ENCODE peak calls at places on chromosomes 5 and 9, in five cellular contexts. One of them, this sample, is unnamed.

GRCh38 chr9:127183814-127184582 is 61.6 kb upstream of the ANGPTL2 start:
- DNase-seq in trophoblast cell: no peak
- DNase-seq in CD8-positive, alpha-beta memory T cell: no peak
- DNase-seq in SJSA1: no peak
- DNase-seq in uterus: peak
- DNase-seq in this sample: no peak

GRCh38 chr9:84773023-84773422 is 103.5 kb downstream of the NTRK2 start:
- DNase-seq in SJSA1: peak
- DNase-seq in uterus: no peak
- DNase-seq in CD8-positive, alpha-beta memory T cell: no peak
- DNase-seq in trophoblast cell: peak
- DNase-seq in this sample: no peak

GRCh38 chr5:67432601-67433000 is 236.0 kb upstream of the CD180 start:
- DNase-seq in CD8-positive, alpha-beta memory T cell: no peak
- DNase-seq in trophoblast cell: no peak
- DNase-seq in uterus: no peak
- DNase-seq in SJSA1: no peak
- DNase-seq in this sample: no peak

GRCh38 chr5:1752881-1753280 is 46.8 kb downstream of the MRPL36 start:
- DNase-seq in uterus: no peak
- DNase-seq in trophoblast cell: no peak
- DNase-seq in CD8-positive, alpha-beta memory T cell: no peak
- DNase-seq in SJSA1: no peak
- DNase-seq in this sample: no peak

GRCh38 chr9:121399883-121400607 is 30.0 kb upstream of the STOM start:
- DNase-seq in uterus: no peak
- DNase-seq in CD8-positive, alpha-beta memory T cell: no peak
- DNase-seq in trophoblast cell: peak
- DNase-seq in SJSA1: peak
- DNase-seq in this sample: no peak

GRCh38 chr9:38138276-38138675 is 69.2 kb upstream of the SHB start:
- DNase-seq in trophoblast cell: no peak
- DNase-seq in uterus: no peak
- DNase-seq in CD8-positive, alpha-beta memory T cell: no peak
- DNase-seq in SJSA1: no peak
- DNase-seq in this sample: no peak

GRCh38 chr5:126471875-126472537 is 48.8 kb downstream of the GRAMD2B start:
- DNase-seq in SJSA1: peak
- DNase-seq in trophoblast cell: no peak
- DNase-seq in CD8-positive, alpha-beta memory T cell: no peak
- DNase-seq in uterus: no peak
- DNase-seq in this sample: no peak

GRCh38 chr5:69129413-69129812 is 35.6 kb downstream of the SLC30A5 start:
- DNase-seq in uterus: no peak
- DNase-seq in SJSA1: peak
- DNase-seq in trophoblast cell: peak
- DNase-seq in CD8-positive, alpha-beta memory T cell: no peak
- DNase-seq in this sample: no peak

GRCh38 chr9:134367796-134368490 is 41.7 kb downstream of the RXRA start:
- DNase-seq in SJSA1: no peak
- DNase-seq in trophoblast cell: peak
- DNase-seq in uterus: no peak
- DNase-seq in CD8-positive, alpha-beta memory T cell: no peak
- DNase-seq in this sample: no peak

GRCh38 chr9:89012294-89013042 is 21.2 kb downstream of the S1PR3 start:
- DNase-seq in uterus: no peak
- DNase-seq in trophoblast cell: no peak
- DNase-seq in SJSA1: no peak
- DNase-seq in CD8-positive, alpha-beta memory T cell: no peak
- DNase-seq in this sample: no peak

GRCh38 chr5:108345541-108346171 is 36.2 kb downstream of the FBXL17 start:
- DNase-seq in trophoblast cell: peak
- DNase-seq in SJSA1: peak
- DNase-seq in uterus: no peak
- DNase-seq in CD8-positive, alpha-beta memory T cell: no peak
- DNase-seq in this sample: no peak

GRCh38 chr5:177443144-177443983 is 3.2 kb upstream of the PRR7 start:
- DNase-seq in trophoblast cell: peak
- DNase-seq in SJSA1: no peak
- DNase-seq in CD8-positive, alpha-beta memory T cell: no peak
- DNase-seq in uterus: no peak
- DNase-seq in this sample: no peak
- H3K27ac ChIP-seq in trophoblast cell: no peak
- H3K27ac ChIP-seq in SJSA1: no peak
- H3K27ac ChIP-seq in CD8-positive, alpha-beta memory T cell: no peak
- H3K27ac ChIP-seq in uterus: no peak
- H3K27ac ChIP-seq in this sample: no peak

GRCh38 chr5:170832241-170832640 is 29.6 kb upstream of the RANBP17 start:
- DNase-seq in CD8-positive, alpha-beta memory T cell: no peak
- DNase-seq in uterus: no peak
- DNase-seq in trophoblast cell: no peak
- DNase-seq in SJSA1: no peak
- DNase-seq in this sample: no peak
- H3K27ac ChIP-seq in CD8-positive, alpha-beta memory T cell: no peak
- H3K27ac ChIP-seq in uterus: no peak
- H3K27ac ChIP-seq in trophoblast cell: no peak
- H3K27ac ChIP-seq in SJSA1: no peak
- H3K27ac ChIP-seq in this sample: no peak

GRCh38 chr5:51389582-51390463 is 6.6 kb downstream of the ISL1 start:
- DNase-seq in uterus: no peak
- DNase-seq in CD8-positive, alpha-beta memory T cell: no peak
- DNase-seq in trophoblast cell: peak
- DNase-seq in SJSA1: no peak
- DNase-seq in this sample: no peak
- H3K27ac ChIP-seq in uterus: no peak
- H3K27ac ChIP-seq in CD8-positive, alpha-beta memory T cell: no peak
- H3K27ac ChIP-seq in trophoblast cell: peak
- H3K27ac ChIP-seq in SJSA1: no peak
- H3K27ac ChIP-seq in this sample: no peak

GRCh38 chr9:129627556-129628492 is 1.9 kb downstream of the NTMT1 start:
- DNase-seq in trophoblast cell: no peak
- DNase-seq in uterus: no peak
- DNase-seq in CD8-positive, alpha-beta memory T cell: no peak
- DNase-seq in SJSA1: no peak
- DNase-seq in this sample: no peak
- H3K27ac ChIP-seq in trophoblast cell: no peak
- H3K27ac ChIP-seq in uterus: peak
- H3K27ac ChIP-seq in CD8-positive, alpha-beta memory T cell: peak
- H3K27ac ChIP-seq in SJSA1: peak
- H3K27ac ChIP-seq in this sample: peak